ENCODE peak calls at places on chromosomes 13 and 19, in five cellular contexts. I is epithelial cell of esophagus, B is tibial artery, T is GM23338, P is fibroblast of pulmonary artery. X is an unnamed sample.

GRCh38 chr19:10173527-10173926 is 21.2 kb downstream of the DNMT1 start:
- DNase-seq in T (no peak), B (no peak), I (peak; percentile 29), P (peak; percentile 32), X (no peak)

GRCh38 chr19:34173145-34173956 is 1.0 kb downstream of the LSM14A start:
- DNase-seq in P (peak; percentile 55), T (peak; percentile 92), I (peak; percentile 86), B (peak; percentile 66), X (peak; percentile 62)

GRCh38 chr19:17340302-17340870 is 3.0 kb downstream of the GTPBP3 start:
- DNase-seq in I (peak; percentile 29), T (peak; percentile 93), P (no peak), B (no peak), X (no peak)

GRCh38 chr13:95237310-95237870 is 63.9 kb downstream of the ABCC4 start:
- DNase-seq in I (no peak), T (no peak), P (no peak), B (no peak), X (no peak)

GRCh38 chr13:89490661-89491060 is 1819.5 kb downstream of the SLITRK5 start:
- DNase-seq in T (no peak), I (no peak), B (no peak), P (no peak), X (no peak)

GRCh38 chr19:55437410-55437809 is 5.7 kb downstream of the SHISA7 start:
- DNase-seq in P (peak; percentile 73), T (peak; percentile 93), I (peak; percentile 74), B (no peak), X (no peak)

GRCh38 chr19:39144487-39145071 is 19.0 kb downstream of the PAK4 start:
- DNase-seq in T (peak; percentile 46), B (no peak), P (peak; percentile 64), I (no peak), X (no peak)

GRCh38 chr19:34474233-34474989 is 7.1 kb upstream of the WTIP start:
- DNase-seq in I (no peak), P (peak; percentile 16), B (no peak), T (no peak), X (no peak)

GRCh38 chr13:105196052-105196451 is 1339.4 kb downstream of the EFNB2 start:
- DNase-seq in T (peak; percentile 86), B (no peak), I (peak; percentile 44), P (peak; percentile 89), X (no peak)

GRCh38 chr13:101139076-101139475 is 277.2 kb downstream of the NALCN start:
- DNase-seq in I (no peak), B (no peak), P (no peak), T (no peak), X (no peak)

GRCh38 chr19:11373166-11373884 is 1.1 kb upstream of the SWSAP1 start:
- DNase-seq in I (peak; percentile 82), T (peak; percentile 84), P (peak; percentile 31), B (no peak), X (no peak)

GRCh38 chr13:63048648-63049047 is 1633.0 kb upstream of the PCDH20 start:
- DNase-seq in B (no peak), T (peak; percentile 8), I (no peak), P (no peak), X (no peak)

GRCh38 chr19:36528194-36528920 is at the start of gene ZNF260:
- DNase-seq in I (peak; percentile 98), B (peak; percentile 98), P (peak; percentile 99), T (peak; percentile 99), X (peak; percentile 95)

GRCh38 chr19:36528921-36529518 is 949 bp upstream of the ZNF260 start:
- DNase-seq in T (peak; percentile 58), P (no peak), B (no peak), I (no peak), X (no peak)

GRCh38 chr19:36524617-36525016 is 3.5 kb downstream of the ZNF260 start:
- DNase-seq in P (no peak), I (no peak), T (no peak), B (no peak), X (no peak)

GRCh38 chr19:36527873-36528193 is 238 bp downstream of the ZNF260 start:
- DNase-seq in T (no peak), B (no peak), P (no peak), I (no peak), X (no peak)

DNA sequence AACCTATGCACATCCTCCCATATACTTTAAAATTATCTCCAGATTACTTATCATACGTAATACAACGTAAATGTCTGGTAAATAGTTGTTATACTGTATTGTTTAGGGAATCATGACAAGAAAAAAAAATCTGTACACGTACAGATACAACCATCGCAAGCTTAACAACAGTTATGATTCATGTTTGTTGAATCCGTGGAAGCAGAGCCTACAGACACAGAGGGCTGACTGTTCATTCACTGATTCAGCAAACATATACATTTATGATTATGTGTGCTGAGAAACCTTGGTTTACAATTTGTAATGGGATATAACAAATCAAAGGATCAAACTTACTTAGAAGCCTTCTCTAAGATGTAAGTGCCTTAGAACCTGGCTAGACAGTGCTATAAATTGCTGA is 1.5 kb downstream of the ZNF260 start:
- DNase-seq in T (no peak), P (no peak), I (peak; percentile 19), B (no peak), X (no peak)
- H3K4me3 ChIP-seq in T (peak overlapping the region; percentile 74), P (peak overlapping the region; percentile 97), I (no peak overlapping the region), B (no peak overlapping the region), X (peak overlapping the region; percentile 79)

GRCh38 chr13:36395280-36395679 is 37.0 kb upstream of the CCNA1 start:
- DNase-seq in I (peak; percentile 58), T (peak; percentile 52), B (no peak), P (peak; percentile 77), X (no peak)
- TF ChIP-seq CTCF in I (peak; percentile 45), T (peak; percentile 58), B (peak; percentile 63), P (peak; percentile 65), X (no peak)

DNA sequence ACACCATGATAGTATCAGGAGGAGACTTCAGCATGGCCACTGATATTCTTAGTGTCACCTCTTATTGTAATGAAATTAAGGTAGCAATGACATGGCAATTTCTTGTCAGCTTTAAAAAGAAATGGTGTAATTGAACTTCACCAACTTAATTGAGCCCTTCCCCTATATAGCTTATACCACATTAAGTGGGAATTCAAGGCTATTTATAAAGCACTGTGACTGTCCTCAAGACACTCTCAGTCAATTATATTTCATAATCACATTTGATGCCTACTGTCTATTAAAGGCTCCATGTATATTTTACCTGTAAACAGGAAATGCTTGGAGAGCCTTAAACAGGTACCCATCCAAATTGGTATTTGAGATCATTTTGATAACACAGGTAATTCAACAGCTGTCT is 28.3 kb downstream of the KLF12 start:
- DNase-seq in I (no peak), B (no peak), P (no peak), T (no peak), X (no peak)
- H3K4me3 ChIP-seq in I (no peak overlapping the region), B (no peak overlapping the region), P (no peak overlapping the region), T (no peak overlapping the region), X (no peak overlapping the region)

GRCh38 chr19:56838680-56838929 is 1.9 kb downstream of the PEG3 start:
- DNase-seq in B (no peak), T (no peak), P (no peak), I (no peak), X (no peak)

GRCh38 chr19:56837892-56838679 is 2.4 kb downstream of the PEG3 start:
- DNase-seq in I (no peak), P (peak; percentile 32), B (peak; percentile 89), T (no peak), X (peak; percentile 66)

GRCh38 chr19:56836059-56836458 is 4.5 kb downstream of the PEG3 start:
- DNase-seq in I (no peak), P (no peak), T (no peak), B (no peak), X (no peak)

GRCh38 chr19:56837004-56837403 is 3.5 kb downstream of the PEG3 start:
- DNase-seq in B (no peak), P (no peak), I (no peak), T (no peak), X (no peak)

DNA sequence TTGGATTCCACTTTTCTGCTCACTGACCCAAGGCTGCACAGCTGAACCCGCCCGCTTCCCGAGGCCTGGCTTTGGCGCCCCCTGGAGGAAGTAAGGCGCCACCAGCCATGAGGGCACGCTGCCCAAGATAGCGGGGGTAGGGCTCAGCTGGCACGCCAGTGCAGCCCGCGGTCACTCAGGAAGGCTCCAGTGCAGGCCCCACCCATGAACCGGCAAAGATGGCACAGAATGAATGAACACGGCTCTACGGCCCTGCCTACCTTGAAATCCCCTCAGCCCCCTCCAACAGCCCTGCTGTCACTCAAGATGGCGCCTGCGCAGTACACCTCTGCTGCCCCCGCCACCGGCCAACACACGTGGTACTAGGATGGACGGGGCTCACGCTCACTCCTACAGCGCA is 3.0 kb downstream of the PEG3 start:
- DNase-seq in I (no peak), B (peak; percentile 90), P (peak; percentile 22), T (no peak), X (peak; percentile 70)
- TF ChIP-seq CTCF in I (no peak), B (peak; percentile 63), P (no peak), T (peak; percentile 7), X (peak; percentile 48)

GRCh38 chr19:2477732-2478191 is 1.8 kb downstream of the GADD45B start:
- DNase-seq in B (peak; percentile 77), I (peak; percentile 40), P (peak; percentile 64), T (no peak), X (no peak)

GRCh38 chr19:2478756-2479555 is 3.0 kb downstream of the GADD45B start:
- DNase-seq in B (peak; percentile 93), I (peak; percentile 88), P (peak; percentile 82), T (peak; percentile 89), X (peak; percentile 90)

GRCh38 chr19:2478324-2478755 is 2.4 kb downstream of the GADD45B start:
- DNase-seq in I (peak; percentile 91), B (peak; percentile 92), T (peak; percentile 78), P (peak; percentile 79), X (peak; percentile 91)

GRCh38 chr19:2481466-2481865 is 5.5 kb downstream of the GADD45B start:
- DNase-seq in P (no peak), T (no peak), B (peak; percentile 75), I (no peak), X (no peak)

GRCh38 chr19:2479556-2480194 is 3.7 kb downstream of the GADD45B start:
- DNase-seq in I (no peak), P (peak; percentile 40), T (no peak), B (no peak), X (no peak)
- H3K4me3 ChIP-seq in I (no peak overlapping the region), P (peak overlapping the region; percentile 99), T (peak overlapping the region; percentile 99), B (peak overlapping the region; percentile 98), X (peak overlapping the region; percentile 91)

X was measured in breast epithelium.